ENCODE peak calls at places on chromosome 21, in six cellular contexts. One of them, this sample, is unnamed.
A peak's percentile ranks its signal among the peaks of the same experiment; 100 is the strongest.

GRCh38 chr21:36075171-36075570 is 5.3 kb downstream of the CBR1 start:
- DNase-seq in uterus: no peak
- DNase-seq in CD8-positive, alpha-beta T cell: no peak
- DNase-seq in mammary epithelial cell: peak; percentile 39
- DNase-seq in CD8-positive, alpha-beta memory T cell: no peak
- DNase-seq in adrenal gland: no peak
- DNase-seq in this sample: no peak

GRCh38 chr21:19684328-19684727 is 1280.7 kb upstream of the TMPRSS15 start:
- DNase-seq in CD8-positive, alpha-beta T cell: no peak
- DNase-seq in adrenal gland: no peak
- DNase-seq in uterus: no peak
- DNase-seq in CD8-positive, alpha-beta memory T cell: no peak
- DNase-seq in mammary epithelial cell: no peak
- DNase-seq in this sample: no peak

GRCh38 chr21:16533692-16534407 is 804.1 kb downstream of the USP25 start:
- DNase-seq in adrenal gland: no peak
- DNase-seq in CD8-positive, alpha-beta T cell: no peak
- DNase-seq in CD8-positive, alpha-beta memory T cell: no peak
- DNase-seq in mammary epithelial cell: no peak
- DNase-seq in uterus: no peak
- DNase-seq in this sample: no peak

GRCh38 chr21:31901342-31901741 is 28.5 kb downstream of the HUNK start:
- DNase-seq in CD8-positive, alpha-beta memory T cell: no peak
- DNase-seq in CD8-positive, alpha-beta T cell: no peak
- DNase-seq in adrenal gland: no peak
- DNase-seq in uterus: no peak
- DNase-seq in mammary epithelial cell: no peak
- DNase-seq in this sample: no peak

GRCh38 chr21:38376235-38376634 is 119.4 kb downstream of the KCNJ15 start:
- DNase-seq in uterus: no peak
- DNase-seq in CD8-positive, alpha-beta T cell: no peak
- DNase-seq in mammary epithelial cell: no peak
- DNase-seq in CD8-positive, alpha-beta memory T cell: no peak
- DNase-seq in adrenal gland: no peak
- DNase-seq in this sample: no peak

GRCh38 chr21:45970674-45971486 is 10.7 kb upstream of the COL6A1 start:
- DNase-seq in CD8-positive, alpha-beta memory T cell: no peak
- DNase-seq in uterus: peak; percentile 80
- DNase-seq in CD8-positive, alpha-beta T cell: peak; percentile 43
- DNase-seq in mammary epithelial cell: no peak
- DNase-seq in adrenal gland: no peak
- DNase-seq in this sample: peak; percentile 79

GRCh38 chr21:14603202-14603601 is 57.1 kb upstream of the SAMSN1 start:
- DNase-seq in uterus: no peak
- DNase-seq in mammary epithelial cell: peak; percentile 76
- DNase-seq in CD8-positive, alpha-beta memory T cell: no peak
- DNase-seq in adrenal gland: no peak
- DNase-seq in CD8-positive, alpha-beta T cell: no peak
- DNase-seq in this sample: no peak

GRCh38 chr21:20647603-20648002 is 350.6 kb upstream of the NCAM2 start:
- DNase-seq in CD8-positive, alpha-beta T cell: no peak
- DNase-seq in adrenal gland: no peak
- DNase-seq in mammary epithelial cell: no peak
- DNase-seq in uterus: no peak
- DNase-seq in CD8-positive, alpha-beta memory T cell: no peak
- DNase-seq in this sample: no peak

GRCh38 chr21:31755027-31755426 is 23.1 kb upstream of the SCAF4 start:
- DNase-seq in uterus: no peak
- DNase-seq in CD8-positive, alpha-beta T cell: no peak
- DNase-seq in adrenal gland: no peak
- DNase-seq in mammary epithelial cell: no peak
- DNase-seq in CD8-positive, alpha-beta memory T cell: no peak
- DNase-seq in this sample: no peak

GRCh38 chr21:17828223-17828622 is 9.1 kb upstream of the C21orf91 start:
- DNase-seq in mammary epithelial cell: peak; percentile 52
- DNase-seq in CD8-positive, alpha-beta memory T cell: no peak
- DNase-seq in adrenal gland: no peak
- DNase-seq in uterus: no peak
- DNase-seq in CD8-positive, alpha-beta T cell: no peak
- DNase-seq in this sample: no peak

GRCh38 chr21:46227811-46228344 is 696 bp downstream of the LSS start:
- DNase-seq in adrenal gland: no peak
- DNase-seq in CD8-positive, alpha-beta memory T cell: no peak
- DNase-seq in mammary epithelial cell: peak; percentile 14
- DNase-seq in CD8-positive, alpha-beta T cell: no peak
- DNase-seq in uterus: no peak
- DNase-seq in this sample: no peak

GRCh38 chr21:18002393-18002792 is 183.2 kb upstream of the C21orf91 start:
- DNase-seq in adrenal gland: no peak
- DNase-seq in uterus: no peak
- DNase-seq in mammary epithelial cell: no peak
- DNase-seq in CD8-positive, alpha-beta memory T cell: no peak
- DNase-seq in CD8-positive, alpha-beta T cell: no peak
- DNase-seq in this sample: no peak

GRCh38 chr21:38139380-38140168 is 117.2 kb upstream of the KCNJ15 start:
- DNase-seq in uterus: no peak
- DNase-seq in CD8-positive, alpha-beta memory T cell: no peak
- DNase-seq in CD8-positive, alpha-beta T cell: no peak
- DNase-seq in adrenal gland: no peak
- DNase-seq in mammary epithelial cell: peak; percentile 96
- DNase-seq in this sample: no peak

GRCh38 chr21:36203603-36203889 is 46.9 kb downstream of the DOP1B start:
- DNase-seq in mammary epithelial cell: peak; percentile 87
- DNase-seq in adrenal gland: peak; percentile 65
- DNase-seq in uterus: no peak
- DNase-seq in CD8-positive, alpha-beta memory T cell: no peak
- DNase-seq in CD8-positive, alpha-beta T cell: no peak
- DNase-seq in this sample: no peak

GRCh38 chr21:31656199-31657095 is 3.0 kb upstream of the SOD1 start:
- DNase-seq in mammary epithelial cell: peak; percentile 41
- DNase-seq in CD8-positive, alpha-beta memory T cell: no peak
- DNase-seq in uterus: no peak
- DNase-seq in adrenal gland: no peak
- DNase-seq in CD8-positive, alpha-beta T cell: no peak
- DNase-seq in this sample: no peak

GRCh38 chr21:37532868-37533780 is 166.6 kb downstream of the DYRK1A start:
- DNase-seq in uterus: no peak
- DNase-seq in adrenal gland: no peak
- DNase-seq in mammary epithelial cell: peak; percentile 96
- DNase-seq in CD8-positive, alpha-beta memory T cell: no peak
- DNase-seq in CD8-positive, alpha-beta T cell: no peak
- DNase-seq in this sample: no peak

GRCh38 chr21:16605588-16605987 is 875.8 kb downstream of the USP25 start:
- DNase-seq in uterus: no peak
- DNase-seq in mammary epithelial cell: no peak
- DNase-seq in CD8-positive, alpha-beta memory T cell: no peak
- DNase-seq in CD8-positive, alpha-beta T cell: no peak
- DNase-seq in adrenal gland: no peak
- DNase-seq in this sample: no peak

GRCh38 chr21:34574581-34574980 is 40.3 kb downstream of the RCAN1 start:
- DNase-seq in CD8-positive, alpha-beta T cell: no peak
- DNase-seq in CD8-positive, alpha-beta memory T cell: no peak
- DNase-seq in adrenal gland: no peak
- DNase-seq in mammary epithelial cell: no peak
- DNase-seq in uterus: no peak
- DNase-seq in this sample: no peak

GRCh38 chr21:18058731-18059398 is 185.8 kb upstream of the CHODL start:
- DNase-seq in mammary epithelial cell: no peak
- DNase-seq in CD8-positive, alpha-beta memory T cell: no peak
- DNase-seq in adrenal gland: no peak
- DNase-seq in uterus: no peak
- DNase-seq in CD8-positive, alpha-beta T cell: no peak
- DNase-seq in this sample: no peak

GRCh38 chr21:16908087-16908486 is 604.8 kb upstream of the CXADR start:
- DNase-seq in uterus: peak; percentile 55
- DNase-seq in mammary epithelial cell: peak; percentile 11
- DNase-seq in adrenal gland: no peak
- DNase-seq in CD8-positive, alpha-beta T cell: no peak
- DNase-seq in CD8-positive, alpha-beta memory T cell: no peak
- DNase-seq in this sample: no peak

GRCh38 chr21:40783404-40783803 is 63.6 kb downstream of the DSCAM start:
- DNase-seq in CD8-positive, alpha-beta T cell: no peak
- DNase-seq in uterus: no peak
- DNase-seq in mammary epithelial cell: no peak
- DNase-seq in adrenal gland: no peak
- DNase-seq in CD8-positive, alpha-beta memory T cell: no peak
- DNase-seq in this sample: no peak

GRCh38 chr21:18245493-18245967 is 897 bp downstream of the CHODL start:
- DNase-seq in CD8-positive, alpha-beta memory T cell: no peak
- DNase-seq in uterus: no peak
- DNase-seq in adrenal gland: no peak
- DNase-seq in mammary epithelial cell: no peak
- DNase-seq in CD8-positive, alpha-beta T cell: no peak
- DNase-seq in this sample: no peak

GRCh38 chr21:14741237-14741636 is 195.1 kb upstream of the SAMSN1 start:
- DNase-seq in CD8-positive, alpha-beta memory T cell: no peak
- DNase-seq in adrenal gland: no peak
- DNase-seq in uterus: no peak
- DNase-seq in CD8-positive, alpha-beta T cell: no peak
- DNase-seq in mammary epithelial cell: peak; percentile 72
- DNase-seq in this sample: no peak

GRCh38 chr21:43585924-43586411 is 73.3 kb downstream of the HSF2BP start:
- DNase-seq in adrenal gland: peak; percentile 89
- DNase-seq in CD8-positive, alpha-beta T cell: no peak
- DNase-seq in CD8-positive, alpha-beta memory T cell: no peak
- DNase-seq in uterus: peak; percentile 49
- DNase-seq in mammary epithelial cell: peak; percentile 100
- DNase-seq in this sample: no peak
- H3K4me3 ChIP-seq in adrenal gland: no peak overlapping the region
- H3K4me3 ChIP-seq in CD8-positive, alpha-beta T cell: no peak overlapping the region
- H3K4me3 ChIP-seq in CD8-positive, alpha-beta memory T cell: no peak overlapping the region
- H3K4me3 ChIP-seq in uterus: no peak overlapping the region
- H3K4me3 ChIP-seq in mammary epithelial cell: no peak overlapping the region
- H3K4me3 ChIP-seq in this sample: no peak overlapping the region

DNA sequence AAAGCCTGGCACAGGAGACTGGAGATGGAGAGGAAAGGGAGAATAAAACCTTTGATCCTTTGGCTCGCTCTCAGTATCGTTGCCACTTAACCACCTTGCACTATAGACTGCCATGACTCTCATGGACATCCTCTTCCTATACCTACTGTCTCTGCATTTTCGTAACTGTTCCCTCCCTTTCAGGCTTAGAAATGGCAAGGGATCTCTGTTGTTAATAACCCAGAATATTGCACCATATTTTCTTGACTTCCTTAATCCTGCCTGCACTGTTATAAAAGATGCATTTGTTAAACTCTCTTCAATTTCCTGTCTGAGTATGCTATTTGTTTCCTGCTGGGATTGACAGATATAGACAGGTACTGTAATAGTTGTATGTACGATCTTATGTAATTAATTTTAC is 38.6 kb downstream of the CYYR1 start:
- DNase-seq in adrenal gland: no peak
- DNase-seq in uterus: no peak
- DNase-seq in CD8-positive, alpha-beta memory T cell: no peak
- DNase-seq in CD8-positive, alpha-beta T cell: no peak
- DNase-seq in mammary epithelial cell: no peak
- DNase-seq in this sample: no peak
- H3K4me1 ChIP-seq in adrenal gland: peaks cover 5% of the 10 kb centered on the region
- H3K4me1 ChIP-seq in uterus: no peaks in the 10 kb centered on the region
- H3K4me1 ChIP-seq in CD8-positive, alpha-beta memory T cell: no peaks in the 10 kb centered on the region
- H3K4me1 ChIP-seq in CD8-positive, alpha-beta T cell: no peaks in the 10 kb centered on the region
- H3K4me1 ChIP-seq in mammary epithelial cell: no peaks in the 10 kb centered on the region
- H3K4me1 ChIP-seq in this sample: no peaks in the 10 kb centered on the region

GRCh38 chr21:28804089-28804670 is 188.5 kb downstream of the LTN1 start:
- DNase-seq in adrenal gland: no peak
- DNase-seq in CD8-positive, alpha-beta memory T cell: no peak
- DNase-seq in uterus: no peak
- DNase-seq in mammary epithelial cell: no peak
- DNase-seq in CD8-positive, alpha-beta T cell: no peak
- DNase-seq in this sample: no peak
- H3K4me3 ChIP-seq in adrenal gland: no peak overlapping the region
- H3K4me3 ChIP-seq in CD8-positive, alpha-beta memory T cell: no peak overlapping the region
- H3K4me3 ChIP-seq in uterus: no peak overlapping the region
- H3K4me3 ChIP-seq in mammary epithelial cell: no peak overlapping the region
- H3K4me3 ChIP-seq in CD8-positive, alpha-beta T cell: no peak overlapping the region
- H3K4me3 ChIP-seq in this sample: no peak overlapping the region

GRCh38 chr21:44908908-44909307 is 11.8 kb downstream of the ITGB2 start:
- DNase-seq in CD8-positive, alpha-beta memory T cell: no peak
- DNase-seq in uterus: no peak
- DNase-seq in adrenal gland: no peak
- DNase-seq in mammary epithelial cell: no peak
- DNase-seq in CD8-positive, alpha-beta T cell: no peak
- DNase-seq in this sample: no peak

GRCh38 chr21:44907966-44908364 is 12.7 kb downstream of the ITGB2 start:
- DNase-seq in CD8-positive, alpha-beta memory T cell: no peak
- DNase-seq in mammary epithelial cell: no peak
- DNase-seq in adrenal gland: peak; percentile 63
- DNase-seq in uterus: no peak
- DNase-seq in CD8-positive, alpha-beta T cell: no peak
- DNase-seq in this sample: no peak

GRCh38 chr21:44909719-44910118 is 11.0 kb downstream of the ITGB2 start:
- DNase-seq in adrenal gland: no peak
- DNase-seq in CD8-positive, alpha-beta T cell: no peak
- DNase-seq in CD8-positive, alpha-beta memory T cell: no peak
- DNase-seq in uterus: no peak
- DNase-seq in mammary epithelial cell: no peak
- DNase-seq in this sample: no peak

GRCh38 chr21:44907225-44907965 is 13.3 kb downstream of the ITGB2 start:
- DNase-seq in uterus: no peak
- DNase-seq in mammary epithelial cell: no peak
- DNase-seq in adrenal gland: no peak
- DNase-seq in CD8-positive, alpha-beta memory T cell: no peak
- DNase-seq in CD8-positive, alpha-beta T cell: no peak
- DNase-seq in this sample: no peak

DNA sequence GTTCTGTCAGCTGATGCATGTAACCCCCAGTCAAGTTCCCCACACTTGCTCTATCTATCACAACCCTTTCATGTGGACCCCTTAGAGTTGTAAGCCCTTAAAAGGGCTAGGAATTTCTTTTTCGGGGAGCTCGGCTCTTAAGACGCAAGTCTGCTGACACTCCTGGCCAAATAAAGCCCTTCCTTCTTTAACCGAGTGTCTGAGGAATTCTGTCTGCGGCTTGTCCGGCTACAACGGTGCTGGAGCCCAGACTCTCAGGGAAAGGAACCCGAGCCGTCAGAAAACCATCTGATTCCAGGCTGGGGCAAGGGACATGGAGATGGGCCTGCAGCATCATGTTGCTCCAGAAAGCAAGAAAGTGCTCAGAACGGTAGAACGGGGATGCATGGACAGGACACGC is 12.2 kb downstream of the ITGB2 start:
- DNase-seq in uterus: no peak
- DNase-seq in CD8-positive, alpha-beta memory T cell: no peak
- DNase-seq in adrenal gland: no peak
- DNase-seq in CD8-positive, alpha-beta T cell: no peak
- DNase-seq in mammary epithelial cell: no peak
- DNase-seq in this sample: no peak
- H3K4me1 ChIP-seq in uterus: no peaks in the 10 kb centered on the region
- H3K4me1 ChIP-seq in CD8-positive, alpha-beta memory T cell: peaks cover 71% of the 10 kb centered on the region
- H3K4me1 ChIP-seq in adrenal gland: peaks cover 20% of the 10 kb centered on the region
- H3K4me1 ChIP-seq in CD8-positive, alpha-beta T cell: peaks cover 78% of the 10 kb centered on the region
- H3K4me1 ChIP-seq in mammary epithelial cell: peaks cover 17% of the 10 kb centered on the region
- H3K4me1 ChIP-seq in this sample: peaks cover 13% of the 10 kb centered on the region

GRCh38 chr21:39613029-39613934 is 542 bp downstream of the B3GALT5 start:
- DNase-seq in CD8-positive, alpha-beta T cell: no peak
- DNase-seq in mammary epithelial cell: no peak
- DNase-seq in uterus: no peak
- DNase-seq in adrenal gland: no peak
- DNase-seq in CD8-positive, alpha-beta memory T cell: no peak
- DNase-seq in this sample: no peak
- H3K4me3 ChIP-seq in CD8-positive, alpha-beta T cell: no peak overlapping the region
- H3K4me3 ChIP-seq in mammary epithelial cell: no peak overlapping the region
- H3K4me3 ChIP-seq in uterus: peak overlapping the region; percentile 38
- H3K4me3 ChIP-seq in adrenal gland: no peak overlapping the region
- H3K4me3 ChIP-seq in CD8-positive, alpha-beta memory T cell: no peak overlapping the region
- H3K4me3 ChIP-seq in this sample: peak overlapping the region; percentile 30

This sample was measured in ascending aorta.